ENCODE peak calls at places on chromosomes 13 and 19, in eight cellular contexts. One of them, this sample, is unnamed.

GRCh38 chr19:35066691-35067563 is 25.4 kb downstream of the HPN start:
- DNase-seq in Caco-2: peak
- DNase-seq in colonic mucosa: peak
- DNase-seq in H9: peak
- DNase-seq in pancreas: peak
- DNase-seq in heart right ventricle: peak
- DNase-seq in fibroblast of pulmonary artery: peak
- DNase-seq in mammary epithelial cell: peak
- DNase-seq in this sample: peak

GRCh38 chr19:58577581-58578429 is 4.7 kb upstream of the MZF1 start:
- DNase-seq in Caco-2: no peak
- DNase-seq in colonic mucosa: peak
- DNase-seq in H9: no peak
- DNase-seq in pancreas: no peak
- DNase-seq in heart right ventricle: no peak
- DNase-seq in fibroblast of pulmonary artery: no peak
- DNase-seq in mammary epithelial cell: no peak
- DNase-seq in this sample: no peak

GRCh38 chr19:36136975-36137686 is 2.7 kb upstream of the CAPNS1 start:
- DNase-seq in Caco-2: no peak
- DNase-seq in colonic mucosa: peak
- DNase-seq in H9: no peak
- DNase-seq in pancreas: peak
- DNase-seq in heart right ventricle: peak
- DNase-seq in fibroblast of pulmonary artery: peak
- DNase-seq in mammary epithelial cell: peak
- DNase-seq in this sample: no peak

GRCh38 chr19:12574036-12574435 is 22.8 kb upstream of the ZNF564 start:
- DNase-seq in Caco-2: no peak
- DNase-seq in colonic mucosa: peak
- DNase-seq in H9: no peak
- DNase-seq in pancreas: no peak
- DNase-seq in heart right ventricle: no peak
- DNase-seq in fibroblast of pulmonary artery: no peak
- DNase-seq in mammary epithelial cell: no peak
- DNase-seq in this sample: no peak

GRCh38 chr13:46491641-46492040 is 61.3 kb upstream of the LRCH1 start:
- DNase-seq in Caco-2: no peak
- DNase-seq in colonic mucosa: no peak
- DNase-seq in H9: no peak
- DNase-seq in pancreas: no peak
- DNase-seq in heart right ventricle: no peak
- DNase-seq in fibroblast of pulmonary artery: no peak
- DNase-seq in mammary epithelial cell: no peak
- DNase-seq in this sample: no peak

GRCh38 chr13:105908581-105908980 is 626.9 kb downstream of the EFNB2 start:
- DNase-seq in Caco-2: no peak
- DNase-seq in colonic mucosa: no peak
- DNase-seq in H9: no peak
- DNase-seq in pancreas: no peak
- DNase-seq in heart right ventricle: no peak
- DNase-seq in fibroblast of pulmonary artery: no peak
- DNase-seq in mammary epithelial cell: no peak
- DNase-seq in this sample: no peak

GRCh38 chr19:17611462-17612244 is 56.2 kb downstream of the COLGALT1 start:
- DNase-seq in Caco-2: no peak
- DNase-seq in colonic mucosa: no peak
- DNase-seq in H9: no peak
- DNase-seq in pancreas: no peak
- DNase-seq in heart right ventricle: no peak
- DNase-seq in fibroblast of pulmonary artery: no peak
- DNase-seq in mammary epithelial cell: no peak
- DNase-seq in this sample: no peak

GRCh38 chr13:46116653-46117502 is 12.0 kb upstream of the CPB2 start:
- DNase-seq in Caco-2: no peak
- DNase-seq in colonic mucosa: no peak
- DNase-seq in H9: no peak
- DNase-seq in pancreas: no peak
- DNase-seq in heart right ventricle: no peak
- DNase-seq in fibroblast of pulmonary artery: no peak
- DNase-seq in mammary epithelial cell: no peak
- DNase-seq in this sample: no peak

GRCh38 chr13:98575009-98575866 is 1.7 kb downstream of the STK24 start:
- DNase-seq in Caco-2: no peak
- DNase-seq in colonic mucosa: no peak
- DNase-seq in H9: no peak
- DNase-seq in pancreas: no peak
- DNase-seq in heart right ventricle: no peak
- DNase-seq in fibroblast of pulmonary artery: no peak
- DNase-seq in mammary epithelial cell: peak
- DNase-seq in this sample: no peak

GRCh38 chr19:18939922-18940775 is 868 bp downstream of the HOMER3 start:
- DNase-seq in Caco-2: no peak
- DNase-seq in colonic mucosa: peak
- DNase-seq in H9: peak
- DNase-seq in pancreas: peak
- DNase-seq in heart right ventricle: peak
- DNase-seq in fibroblast of pulmonary artery: peak
- DNase-seq in mammary epithelial cell: peak
- DNase-seq in this sample: no peak

GRCh38 chr19:32901504-32902161 is 32.1 kb upstream of the SLC7A9 start:
- DNase-seq in Caco-2: no peak
- DNase-seq in colonic mucosa: no peak
- DNase-seq in H9: no peak
- DNase-seq in pancreas: no peak
- DNase-seq in heart right ventricle: no peak
- DNase-seq in fibroblast of pulmonary artery: no peak
- DNase-seq in mammary epithelial cell: peak
- DNase-seq in this sample: no peak

DNA sequence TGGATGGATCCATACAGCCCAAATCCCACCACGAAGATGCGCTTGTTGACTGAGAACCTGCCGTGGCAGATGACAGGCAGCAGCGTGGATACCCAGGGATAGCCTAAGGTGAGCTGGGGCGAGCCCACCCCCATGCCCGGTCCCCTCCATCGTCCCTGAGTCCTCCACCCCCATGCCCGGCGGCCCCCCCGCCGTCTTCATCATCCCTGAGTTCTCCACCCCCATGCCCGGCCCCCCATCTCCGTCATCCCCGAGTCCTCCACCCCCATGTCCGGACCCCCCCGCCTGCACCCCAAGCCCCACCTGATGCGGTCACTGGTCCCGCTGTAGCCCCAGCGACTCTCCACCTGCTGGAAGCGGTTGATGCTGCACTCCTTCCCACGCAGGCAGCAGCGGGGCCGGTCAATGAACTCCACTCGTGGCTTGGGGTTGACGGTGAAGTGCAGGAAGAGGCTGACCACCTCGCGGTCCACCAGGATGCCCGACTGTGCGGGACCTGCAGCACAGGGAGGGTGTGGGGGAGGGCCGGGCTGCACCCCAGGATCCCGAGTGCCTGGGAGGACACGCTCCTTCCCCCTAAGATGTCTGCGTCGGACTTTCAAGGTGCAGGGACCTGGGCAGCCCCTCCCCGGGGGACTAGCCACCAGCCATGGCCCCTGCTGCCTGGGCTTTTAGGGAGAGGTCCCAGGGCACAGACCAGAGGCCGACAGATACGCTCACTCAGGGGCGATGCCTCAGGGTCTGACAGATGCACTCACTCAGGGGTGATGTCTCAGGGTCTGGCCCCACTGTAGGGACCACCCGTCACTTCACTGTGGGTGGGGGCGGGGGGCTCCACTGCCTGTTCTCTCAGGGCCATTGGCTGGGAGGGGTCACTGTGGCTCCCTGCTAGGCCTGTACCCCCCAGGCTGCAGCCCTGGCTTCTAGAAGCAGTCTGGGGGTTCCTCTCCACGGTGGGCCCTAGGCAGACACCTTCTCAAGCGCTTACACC is 28.0 kb downstream of the BTBD2 start:
- DNase-seq in Caco-2: no peak
- DNase-seq in colonic mucosa: no peak
- DNase-seq in H9: peak
- DNase-seq in pancreas: no peak
- DNase-seq in heart right ventricle: no peak
- DNase-seq in fibroblast of pulmonary artery: no peak
- DNase-seq in mammary epithelial cell: no peak
- DNase-seq in this sample: no peak
- TF ChIP-seq CTCF in Caco-2: no peak
- TF ChIP-seq CTCF in colonic mucosa: no peak
- TF ChIP-seq CTCF in H9: peak
- TF ChIP-seq CTCF in pancreas: no peak
- TF ChIP-seq CTCF in heart right ventricle: no peak
- TF ChIP-seq CTCF in fibroblast of pulmonary artery: no peak
- TF ChIP-seq CTCF in mammary epithelial cell: no peak
- TF ChIP-seq CTCF in this sample: no peak

DNA sequence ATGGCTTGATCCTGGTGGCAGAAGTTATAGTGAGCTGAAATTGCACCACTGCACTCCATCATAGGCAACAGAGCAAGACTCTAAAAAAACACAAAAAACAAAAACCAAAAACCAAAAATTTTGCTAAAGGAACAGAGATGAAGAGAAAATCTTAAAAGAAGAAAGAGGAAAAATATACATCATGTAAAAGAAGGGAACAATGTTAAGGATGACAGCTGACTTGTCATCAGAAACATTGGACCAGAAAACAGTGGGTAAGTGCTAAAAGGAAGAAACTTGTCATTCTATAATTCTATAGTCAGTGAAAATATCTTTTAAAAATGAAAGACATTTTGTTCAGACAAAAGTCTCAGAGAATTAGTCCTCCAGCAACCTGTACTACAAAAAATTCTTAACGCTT is 93.8 kb downstream of the WASF3 start:
- DNase-seq in Caco-2: no peak
- DNase-seq in colonic mucosa: no peak
- DNase-seq in H9: no peak
- DNase-seq in pancreas: no peak
- DNase-seq in heart right ventricle: no peak
- DNase-seq in fibroblast of pulmonary artery: no peak
- DNase-seq in mammary epithelial cell: no peak
- DNase-seq in this sample: no peak
- TF ChIP-seq CTCF in Caco-2: no peak
- TF ChIP-seq CTCF in colonic mucosa: no peak
- TF ChIP-seq CTCF in H9: no peak
- TF ChIP-seq CTCF in pancreas: no peak
- TF ChIP-seq CTCF in heart right ventricle: no peak
- TF ChIP-seq CTCF in fibroblast of pulmonary artery: no peak
- TF ChIP-seq CTCF in mammary epithelial cell: no peak
- TF ChIP-seq CTCF in this sample: no peak

GRCh38 chr13:84896128-84896527 is 903.1 kb downstream of the SLITRK6 start:
- DNase-seq in Caco-2: no peak
- DNase-seq in colonic mucosa: peak
- DNase-seq in H9: no peak
- DNase-seq in pancreas: peak
- DNase-seq in heart right ventricle: no peak
- DNase-seq in fibroblast of pulmonary artery: peak
- DNase-seq in mammary epithelial cell: peak
- DNase-seq in this sample: peak

GRCh38 chr13:84894749-84895148 is 904.5 kb downstream of the SLITRK6 start:
- DNase-seq in Caco-2: no peak
- DNase-seq in colonic mucosa: no peak
- DNase-seq in H9: peak
- DNase-seq in pancreas: no peak
- DNase-seq in heart right ventricle: no peak
- DNase-seq in fibroblast of pulmonary artery: no peak
- DNase-seq in mammary epithelial cell: no peak
- DNase-seq in this sample: no peak
- TF ChIP-seq CTCF in Caco-2: no peak
- TF ChIP-seq CTCF in colonic mucosa: no peak
- TF ChIP-seq CTCF in H9: peak
- TF ChIP-seq CTCF in pancreas: no peak
- TF ChIP-seq CTCF in heart right ventricle: no peak
- TF ChIP-seq CTCF in fibroblast of pulmonary artery: no peak
- TF ChIP-seq CTCF in mammary epithelial cell: no peak
- TF ChIP-seq CTCF in this sample: no peak

DNA sequence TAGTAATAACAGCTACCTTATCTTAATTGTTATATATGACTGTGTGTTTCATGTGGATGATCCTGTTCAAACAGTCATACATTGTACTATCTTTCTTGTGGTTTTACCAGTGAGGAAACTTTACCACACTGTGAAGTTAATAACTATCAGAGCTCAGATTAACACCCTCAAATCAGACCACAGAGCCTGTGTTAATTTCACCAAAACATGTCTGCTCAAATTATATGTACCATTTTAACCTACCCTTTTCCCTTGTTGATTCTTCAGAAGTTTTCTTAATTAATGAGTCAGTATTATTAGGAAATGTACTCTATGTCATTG is 1.8 kb upstream of the ZNF331 start:
- DNase-seq in Caco-2: no peak
- DNase-seq in colonic mucosa: no peak
- DNase-seq in H9: no peak
- DNase-seq in pancreas: no peak
- DNase-seq in heart right ventricle: no peak
- DNase-seq in fibroblast of pulmonary artery: no peak
- DNase-seq in mammary epithelial cell: no peak
- DNase-seq in this sample: no peak
- TF ChIP-seq CTCF in Caco-2: no peak
- TF ChIP-seq CTCF in colonic mucosa: no peak
- TF ChIP-seq CTCF in H9: no peak
- TF ChIP-seq CTCF in pancreas: no peak
- TF ChIP-seq CTCF in heart right ventricle: no peak
- TF ChIP-seq CTCF in fibroblast of pulmonary artery: no peak
- TF ChIP-seq CTCF in mammary epithelial cell: no peak
- TF ChIP-seq CTCF in this sample: no peak